ENCODE peak calls at places on chromosomes 13 and 19, in four cellular contexts. S is H1, V is IMR-90, I is A549. M is an unnamed sample.

GRCh38 chr13:111402441-111402840 is 82.0 kb downstream of the TEX29 start:
- DNase-seq in S (no peak), V (no peak), I (no peak), M (no peak)

GRCh38 chr13:98900442-98900841 is 77.4 kb downstream of the DOCK9 start:
- DNase-seq in S (no peak), V (no peak), I (no peak), M (no peak)

GRCh38 chr13:27822258-27822872 is 30.1 kb downstream of the GSX1 start:
- DNase-seq in S (no peak), V (no peak), I (no peak), M (no peak)

GRCh38 chr19:48487944-48488343 is 18.8 kb downstream of the CYTH2 start:
- DNase-seq in S (no peak), V (peak), I (peak), M (no peak)

GRCh38 chr13:75685239-75685697 is 49.1 kb downstream of the LMO7 start:
- DNase-seq in S (peak), V (peak), I (peak), M (no peak)

GRCh38 chr19:35549174-35549788 is 3.9 kb downstream of the TMEM147 start:
- DNase-seq in S (no peak), V (peak), I (peak), M (peak)

GRCh38 chr13:40635315-40635995 is 31.0 kb downstream of the FOXO1 start:
- DNase-seq in S (no peak), V (no peak), I (no peak), M (no peak)

GRCh38 chr13:97252735-97253134 is 30.6 kb downstream of the MBNL2 start:
- DNase-seq in S (no peak), V (no peak), I (no peak), M (no peak)

GRCh38 chr19:32599736-32600157 is 18.8 kb downstream of the PDCD5 start:
- DNase-seq in S (no peak), V (peak), I (peak), M (peak)

GRCh38 chr13:45714170-45714569 is 12.1 kb downstream of the CBY2 start:
- DNase-seq in S (no peak), V (no peak), I (no peak), M (no peak)

GRCh38 chr13:30708541-30708940 is 26.8 kb upstream of the ALOX5AP start:
- DNase-seq in S (no peak), V (peak), I (no peak), M (no peak)

GRCh38 chr19:18940791-18941627 is at the start of gene HOMER3:
- DNase-seq in S (no peak), V (peak), I (peak), M (peak)

GRCh38 chr13:71787461-71787860 is 79.5 kb downstream of the DACH1 start:
- DNase-seq in S (no peak), V (no peak), I (no peak), M (no peak)

GRCh38 chr19:54014920-54015560 is 23.6 kb downstream of the CACNG6 start:
- DNase-seq in S (no peak), V (no peak), I (no peak), M (no peak)

GRCh38 chr19:10112895-10113591 is 1.6 kb downstream of the P2RY11 start:
- DNase-seq in S (no peak), V (no peak), I (peak), M (peak)

GRCh38 chr19:20278342-20278741 is 111.3 kb downstream of the ZNF486 start:
- DNase-seq in S (no peak), V (no peak), I (no peak), M (no peak)

GRCh38 chr19:4904481-4904880 is 1.8 kb upstream of the ARRDC5 start:
- DNase-seq in S (no peak), V (no peak), I (no peak), M (no peak)

GRCh38 chr13:112896736-112897602 is 72.0 kb upstream of the MCF2L start:
- DNase-seq in S (no peak), V (no peak), I (no peak), M (no peak)

GRCh38 chr13:49958321-49958720 is 22.2 kb upstream of the SPRYD7 start:
- DNase-seq in S (no peak), V (peak), I (no peak), M (no peak)

GRCh38 chr13:34458756-34459462 is 483.2 kb upstream of the NBEA start:
- DNase-seq in S (no peak), V (no peak), I (peak), M (no peak)

GRCh38 chr13:36275190-36276002 is 22.2 kb downstream of the CCDC169 start:
- DNase-seq in S (no peak), V (peak), I (peak), M (no peak)

GRCh38 chr19:36916991-36917390 is 859 bp downstream of the ZNF568 start:
- DNase-seq in S (no peak), V (peak), I (peak), M (no peak)

GRCh38 chr13:22428188-22428828 is 752.5 kb upstream of the SGCG start:
- DNase-seq in S (no peak), V (no peak), I (no peak), M (no peak)

GRCh38 chr13:56988543-56988942 is 152.2 kb upstream of the PRR20A start:
- DNase-seq in S (no peak), V (no peak), I (no peak), M (no peak)

DNA sequence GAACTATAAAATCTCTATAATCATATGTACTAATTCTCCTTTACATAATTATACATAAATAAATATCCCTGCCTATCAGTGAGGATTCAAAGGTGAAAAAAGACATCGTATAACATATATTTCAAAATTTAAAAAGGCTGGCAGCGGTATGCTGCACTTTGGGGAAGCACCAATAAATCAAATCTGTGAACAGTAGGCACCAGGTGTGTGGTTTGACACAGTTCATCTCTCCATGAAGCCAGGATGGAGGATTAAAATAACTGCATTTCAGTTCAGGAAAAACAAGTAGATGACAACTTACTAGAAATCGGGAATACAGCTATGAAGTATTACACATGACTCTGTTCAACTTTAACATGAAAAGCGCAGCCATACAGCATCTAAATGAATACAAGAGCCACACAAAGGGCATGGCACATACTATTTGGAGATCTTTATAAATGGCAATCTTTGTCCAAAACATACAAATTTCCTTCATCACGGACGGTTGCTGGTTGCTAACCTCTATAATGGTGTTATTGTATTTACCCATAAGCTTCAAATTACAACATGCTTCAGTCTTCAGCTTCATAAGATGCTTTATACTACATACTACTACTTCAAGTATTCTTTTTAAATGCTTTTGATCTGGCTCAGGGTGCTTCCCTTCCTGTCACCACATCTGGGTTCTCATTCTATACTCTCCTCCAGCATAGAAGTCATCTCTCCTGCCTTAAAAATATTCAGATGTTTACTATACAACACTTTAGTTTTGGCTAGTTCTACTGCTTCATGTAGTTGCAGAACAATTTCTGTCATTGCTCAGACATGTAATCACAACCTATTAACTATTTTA is 128.7 kb downstream of the KLF12 start:
- DNase-seq in S (no peak), V (no peak), I (no peak), M (no peak)
- H3K4me2 ChIP-seq in S (no peak), V (no peak), I (no peak), M (no peak)

DNA sequence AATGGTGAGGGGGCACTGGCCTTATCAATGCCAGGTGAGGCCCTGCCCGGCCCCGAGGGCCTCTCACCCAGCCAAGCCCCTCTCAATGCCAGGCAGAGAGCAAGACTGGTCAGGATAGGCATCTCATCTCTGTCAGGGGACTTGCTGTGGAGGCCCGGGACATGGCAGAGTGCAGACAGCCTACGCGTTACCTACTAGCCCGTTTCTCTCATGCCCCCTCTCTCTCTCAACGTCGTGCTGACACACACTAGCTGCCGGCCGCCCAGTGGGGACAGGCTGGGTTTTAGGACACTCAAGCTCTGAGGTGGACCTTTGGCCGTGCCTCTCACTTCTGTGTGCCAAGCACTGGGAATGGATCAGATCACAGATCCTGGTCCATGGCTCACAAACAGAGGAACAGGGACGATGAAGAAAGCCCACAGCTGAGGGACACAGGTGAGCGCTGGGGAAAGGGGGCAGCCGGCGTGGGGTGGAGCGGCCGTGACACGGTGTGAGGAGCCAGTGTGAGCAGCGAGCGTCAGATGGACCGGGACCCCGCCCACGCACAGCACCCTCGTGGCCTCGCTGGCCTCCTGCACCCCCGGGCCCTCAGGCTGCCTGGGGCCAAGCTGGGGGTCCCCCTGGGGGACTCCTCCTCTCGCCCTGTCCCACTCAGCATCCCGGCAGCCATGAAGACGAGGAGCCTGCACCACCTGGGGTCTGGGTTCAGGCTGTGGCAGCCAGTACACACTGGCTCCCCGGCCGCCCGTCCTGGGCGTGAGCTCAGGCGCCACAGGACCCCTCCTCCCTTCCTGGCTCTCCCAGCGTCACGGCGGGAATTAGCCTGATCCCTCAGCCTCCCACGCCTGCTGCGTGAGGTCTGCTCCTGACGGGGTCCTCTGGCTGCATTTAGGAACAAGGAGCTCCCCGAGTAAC is 76.9 kb upstream of the C13orf46 start:
- DNase-seq in S (no peak), V (no peak), I (no peak), M (no peak)
- TF ChIP-seq MAFK in S (no peak), V (no peak), I (no peak), M (no peak)

DNA sequence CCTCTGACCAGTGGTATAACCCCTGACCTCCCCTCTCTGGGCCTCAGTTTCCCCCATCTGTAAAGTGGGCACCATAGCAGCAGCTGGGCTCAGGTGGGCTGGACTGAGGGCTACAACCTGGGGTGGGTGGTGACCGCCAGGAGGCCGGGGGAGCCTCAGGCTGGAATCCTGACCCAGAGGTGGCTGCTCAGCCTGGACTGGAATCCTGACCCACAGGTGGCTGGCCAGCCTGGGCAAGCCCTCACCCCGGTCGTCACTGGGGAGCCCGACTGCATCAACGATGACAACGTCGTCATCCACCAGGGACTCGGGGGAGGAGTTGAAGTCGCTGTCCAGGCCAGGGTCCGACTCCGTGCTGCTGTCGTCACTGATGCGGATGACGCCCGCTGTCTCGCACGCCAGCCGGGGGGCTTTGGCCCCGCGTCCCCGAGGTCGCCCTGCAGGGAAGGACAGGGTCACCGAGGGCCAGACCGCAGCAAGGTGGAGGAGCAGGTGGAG is 10.2 kb downstream of the GPX4 start:
- DNase-seq in S (no peak), V (no peak), I (no peak), M (no peak)
- H3K4me2 ChIP-seq in S (no peak), V (no peak), I (peak), M (no peak)

GRCh38 chr13:29131881-29132668 is 311.9 kb downstream of the MTUS2 start:
- DNase-seq in S (no peak), V (no peak), I (no peak), M (no peak)
- TF ChIP-seq MAFK in S (no peak), V (no peak), I (no peak), M (no peak)

DNA sequence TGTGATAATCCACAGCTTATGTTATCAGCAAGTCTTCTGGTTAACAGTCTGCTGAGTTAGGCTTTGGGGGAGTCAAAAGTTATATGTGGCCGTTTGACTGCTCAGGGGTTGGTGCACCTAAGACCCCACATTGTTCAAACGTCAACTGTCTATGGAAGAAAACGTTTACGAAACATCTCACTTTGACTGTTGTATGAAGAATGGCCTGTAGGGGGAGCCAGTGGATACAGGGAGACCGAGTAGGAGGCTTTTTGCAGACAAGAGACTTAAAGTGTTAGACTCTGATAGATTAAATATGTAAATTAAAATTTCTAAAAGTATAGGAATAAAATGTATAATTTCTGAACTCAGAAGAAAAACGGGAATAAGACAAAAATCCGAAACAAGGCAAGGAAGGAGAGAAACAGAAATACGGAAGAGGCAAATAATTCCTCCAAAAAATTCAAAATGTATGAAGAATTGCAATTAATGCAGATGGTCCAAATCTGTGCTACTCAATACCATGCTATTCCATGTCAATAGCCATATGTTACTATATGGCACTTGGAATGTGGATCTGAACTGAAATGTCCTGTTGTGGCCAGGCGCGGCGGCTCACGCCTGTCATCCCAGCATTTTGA is 37.8 kb downstream of the TNFSF14 start:
- DNase-seq in S (no peak), V (peak), I (peak), M (peak)
- H3K4me2 ChIP-seq in S (no peak), V (no peak), I (no peak), M (no peak)

GRCh38 chr19:3730457-3730958 is 22.3 kb downstream of the TJP3 start:
- DNase-seq in S (no peak), V (no peak), I (no peak), M (no peak)

GRCh38 chr19:3732108-3732507 is 23.9 kb downstream of the TJP3 start:
- DNase-seq in S (no peak), V (no peak), I (no peak), M (no peak)

GRCh38 chr19:3734310-3734600 is 26.1 kb downstream of the TJP3 start:
- DNase-seq in S (no peak), V (no peak), I (no peak), M (no peak)

GRCh38 chr19:3736106-3736724 is 25.3 kb downstream of the APBA3 start:
- DNase-seq in S (no peak), V (no peak), I (no peak), M (peak)

GRCh38 chr19:3733549-3734309 is 25.5 kb downstream of the TJP3 start:
- DNase-seq in S (no peak), V (no peak), I (no peak), M (peak)
- TF ChIP-seq MAFK in S (no peak), V (no peak), I (no peak), M (no peak)

GRCh38 chr19:45046355-45046754 is 7.5 kb downstream of the CLASRP start:
- DNase-seq in S (no peak), V (no peak), I (no peak), M (no peak)
- H3K4me2 ChIP-seq in S (no peak), V (no peak), I (no peak), M (no peak)

DNA sequence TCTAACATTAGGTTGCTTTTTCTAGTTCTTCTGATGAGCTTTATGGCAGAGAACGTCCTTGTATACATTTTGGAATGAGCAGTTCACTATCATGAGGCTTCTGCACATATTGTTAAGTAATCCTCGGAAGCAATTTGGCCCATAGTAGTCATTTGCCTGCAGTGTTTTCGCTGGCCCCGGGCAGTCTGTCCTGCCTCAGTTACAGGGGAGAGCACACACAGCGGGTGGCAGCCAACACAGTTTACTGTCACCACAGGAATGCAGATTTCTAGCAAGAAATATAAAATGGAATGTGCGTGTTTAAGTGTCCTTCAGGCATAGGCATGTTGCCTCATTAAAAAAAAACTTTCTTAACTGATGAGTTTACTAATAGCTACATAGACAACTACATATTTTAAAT is 71.5 kb upstream of the GJB6 start:
- DNase-seq in S (no peak), V (no peak), I (no peak), M (no peak)
- TF ChIP-seq MAFK in S (no peak), V (no peak), I (no peak), M (no peak)

M was measured in K562.